ENCODE peak calls at places on chromosomes 6 and 20, in six cellular contexts. J is ovary, R is tibial nerve, P is transverse colon, M is A549, H is H1. W is an unnamed sample.

GRCh38 chr6:72262254-72262653 is 359.6 kb upstream of the KCNQ5 start:
- DNase-seq in J (no peak), R (no peak), P (no peak), M (no peak), H (no peak), W (no peak)

GRCh38 chr20:48821261-48821910 is 6.4 kb downstream of the PREX1 start:
- DNase-seq in J (no peak), R (no peak), P (no peak), M (no peak), H (no peak), W (no peak)

GRCh38 chr6:131640100-131640499 is 3.0 kb downstream of the ENPP3 start:
- DNase-seq in J (no peak), R (no peak), P (no peak), M (no peak), H (no peak), W (no peak)

GRCh38 chr6:136137008-136137689 is 113.0 kb downstream of the MTFR2 start:
- DNase-seq in J (no peak), R (no peak), P (no peak), M (no peak), H (no peak), W (no peak)

GRCh38 chr6:157755752-157756411 is 67.2 kb upstream of the SNX9 start:
- DNase-seq in J (no peak), R (no peak), P (no peak), M (no peak), H (no peak), W (no peak)

GRCh38 chr6:167708501-167709094 is 118.1 kb upstream of the AFDN start:
- DNase-seq in J (no peak), R (no peak), P (no peak), M (no peak), H (no peak), W (no peak)

GRCh38 chr6:25971187-25971811 is 8.7 kb downstream of the TRIM38 start:
- DNase-seq in J (peak), R (no peak), P (no peak), M (peak), H (no peak), W (no peak)

GRCh38 chr6:153816306-153816845 is 222.7 kb upstream of the OPRM1 start:
- DNase-seq in J (no peak), R (no peak), P (no peak), M (no peak), H (no peak), W (no peak)

GRCh38 chr6:117463762-117464665 is 18.5 kb upstream of the DCBLD1 start:
- DNase-seq in J (no peak), R (no peak), P (no peak), M (peak), H (no peak), W (no peak)

GRCh38 chr6:16301511-16301910 is 63.1 kb downstream of the GMPR start:
- DNase-seq in J (no peak), R (no peak), P (no peak), M (no peak), H (no peak), W (no peak)

GRCh38 chr6:127389706-127390105 is 46.3 kb upstream of the ECHDC1 start:
- DNase-seq in J (no peak), R (no peak), P (no peak), M (no peak), H (no peak), W (no peak)

GRCh38 chr20:33415948-33416347 is 14.6 kb upstream of the CDK5RAP1 start:
- DNase-seq in J (peak), R (peak), P (no peak), M (peak), H (peak), W (no peak)

DNA sequence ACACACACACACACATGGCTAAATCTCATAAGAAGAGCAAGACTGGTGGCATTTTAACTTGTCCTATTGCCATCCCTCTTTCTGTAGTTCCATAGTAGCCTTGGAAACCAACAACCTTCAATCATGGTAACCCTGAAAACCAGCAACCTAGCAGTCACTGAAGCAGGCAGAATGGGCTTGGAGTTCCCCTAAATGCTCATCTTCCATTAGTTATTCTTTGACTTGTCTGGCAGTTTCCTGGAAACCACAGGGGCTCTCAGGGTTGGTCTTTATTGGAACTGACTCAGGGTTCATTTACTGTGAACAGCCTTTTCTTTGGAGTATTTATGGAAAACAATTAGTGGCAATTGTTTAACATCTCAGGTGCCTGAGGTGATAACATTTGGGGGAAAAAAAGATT is 19.4 kb upstream of the BRPF3 start:
- DNase-seq in J (no peak), R (no peak), P (no peak), M (no peak), H (no peak), W (no peak)
- TF ChIP-seq POLR2A in J (no peak), R (no peak), P (no peak), M (no peak), H (no peak), W (no peak)

DNA sequence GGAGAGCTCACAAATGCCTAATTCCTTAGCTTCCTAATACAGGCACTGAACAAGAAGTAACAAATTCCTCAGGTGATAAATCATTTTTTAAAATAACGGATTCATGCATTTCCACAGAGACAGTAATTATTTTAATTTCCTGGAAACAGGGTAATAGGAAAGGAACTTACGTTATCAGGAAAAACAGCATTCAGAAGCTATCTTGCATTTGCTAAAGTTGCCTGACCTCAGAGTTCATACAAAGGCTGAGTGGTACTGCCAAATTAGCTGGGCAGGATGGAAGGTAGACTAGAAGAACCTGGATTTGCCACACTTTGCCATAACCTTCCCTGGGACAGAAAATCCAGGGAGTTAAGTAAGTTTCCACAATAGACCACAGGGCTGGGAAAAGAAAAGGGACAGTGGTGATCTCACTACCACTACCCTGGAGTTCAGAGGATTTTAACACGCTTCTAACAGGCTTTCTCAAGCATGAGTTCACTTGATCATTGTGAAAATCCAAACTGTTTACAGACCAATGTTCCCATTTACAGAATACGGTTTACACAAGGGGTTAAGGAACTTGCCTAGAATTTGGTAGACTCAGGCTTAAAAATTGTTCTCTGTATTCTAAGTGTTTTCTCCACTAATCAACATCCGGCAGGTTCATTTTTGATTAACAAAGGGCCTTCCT is 57.0 kb downstream of the KIF13A start:
- DNase-seq in J (no peak), R (no peak), P (no peak), M (no peak), H (no peak), W (no peak)
- TF ChIP-seq EP300 in J (no peak), R (peak), P (no peak), M (no peak), H (no peak), W (no peak)

GRCh38 chr6:169957351-169957963 is 206.0 kb downstream of the ERMARD start:
- DNase-seq in J (no peak), R (no peak), P (peak), M (no peak), H (no peak), W (peak)
- TF ChIP-seq POLR2A in J (no peak), R (no peak), P (no peak), M (no peak), H (no peak), W (no peak)

GRCh38 chr20:64065973-64066341 is 3.0 kb downstream of the TCEA2 start:
- DNase-seq in J (no peak), R (no peak), P (peak), M (peak), H (no peak), W (no peak)
- TF ChIP-seq EP300 in J (no peak), R (no peak), P (no peak), M (no peak), H (no peak), W (no peak)

GRCh38 chr20:8971669-8972316 is 97.1 kb upstream of the PLCB4 start:
- DNase-seq in J (no peak), R (no peak), P (no peak), M (no peak), H (no peak), W (no peak)

GRCh38 chr20:8969062-8969694 is 99.7 kb upstream of the PLCB4 start:
- DNase-seq in J (no peak), R (no peak), P (no peak), M (no peak), H (no peak), W (no peak)

GRCh38 chr20:8963330-8963729 is 105.6 kb upstream of the PLCB4 start:
- DNase-seq in J (no peak), R (no peak), P (no peak), M (no peak), H (no peak), W (no peak)

GRCh38 chr20:8964944-8965562 is 103.8 kb upstream of the PLCB4 start:
- DNase-seq in J (no peak), R (no peak), P (no peak), M (no peak), H (no peak), W (no peak)

GRCh38 chr20:8967641-8968245 is 101.1 kb upstream of the PLCB4 start:
- DNase-seq in J (no peak), R (no peak), P (no peak), M (no peak), H (no peak), W (no peak)
- TF ChIP-seq POLR2A in J (no peak), R (no peak), P (no peak), M (no peak), H (no peak), W (no peak)